ENCODE peak calls at places on chromosomes 12 and 14, in nine cellular contexts. W is cardiac muscle cell, Y is transverse colon, D is dorsolateral prefrontal cortex, B is psoas muscle, P is tibial artery, G is A549, F is HepG2, A is prostate gland. M is an unnamed sample.

GRCh38 chr14:92173668-92174067 is 51.9 kb downstream of the CPSF2 start:
- DNase-seq in W (no peak), A (no peak), B (no peak), F (no peak), Y (no peak), P (no peak), G (no peak), D (no peak), M (no peak)

GRCh38 chr12:7046383-7047143 is 14.0 kb upstream of the C1S start:
- DNase-seq in P (no peak), D (no peak), W (no peak), G (no peak), Y (no peak), F (no peak), A (no peak), B (no peak), M (no peak)

GRCh38 chr14:104358528-104359300 is 220.3 kb downstream of the KIF26A start:
- DNase-seq in W (no peak), F (no peak), B (no peak), D (no peak), G (no peak), A (no peak), P (peak; percentile 59), Y (no peak), M (no peak)

GRCh38 chr12:53102883-53103807 is at the start of gene SOAT2:
- DNase-seq in Y (no peak), B (no peak), D (no peak), W (no peak), F (peak; percentile 72), A (no peak), P (no peak), G (no peak), M (no peak)

GRCh38 chr12:40183745-40184144 is 41.1 kb upstream of the LRRK2 start:
- DNase-seq in W (no peak), P (no peak), B (no peak), G (no peak), F (no peak), Y (no peak), D (no peak), A (no peak), M (no peak)

GRCh38 chr14:35229495-35230089 is 62.6 kb upstream of the PSMA6 start:
- DNase-seq in D (no peak), A (no peak), G (peak; percentile 50), W (peak; percentile 39), Y (no peak), B (no peak), P (no peak), F (peak; percentile 49), M (no peak)

GRCh38 chr12:4147051-4147481 is 126.5 kb upstream of the CCND2 start:
- DNase-seq in A (no peak), W (no peak), P (no peak), D (no peak), F (no peak), B (no peak), G (no peak), Y (no peak), M (no peak)

GRCh38 chr12:106766393-106766826 is 8.1 kb upstream of the RIC8B start:
- DNase-seq in A (no peak), W (peak; percentile 81), G (no peak), B (no peak), F (no peak), D (no peak), P (peak; percentile 74), Y (no peak), M (no peak)

DNA sequence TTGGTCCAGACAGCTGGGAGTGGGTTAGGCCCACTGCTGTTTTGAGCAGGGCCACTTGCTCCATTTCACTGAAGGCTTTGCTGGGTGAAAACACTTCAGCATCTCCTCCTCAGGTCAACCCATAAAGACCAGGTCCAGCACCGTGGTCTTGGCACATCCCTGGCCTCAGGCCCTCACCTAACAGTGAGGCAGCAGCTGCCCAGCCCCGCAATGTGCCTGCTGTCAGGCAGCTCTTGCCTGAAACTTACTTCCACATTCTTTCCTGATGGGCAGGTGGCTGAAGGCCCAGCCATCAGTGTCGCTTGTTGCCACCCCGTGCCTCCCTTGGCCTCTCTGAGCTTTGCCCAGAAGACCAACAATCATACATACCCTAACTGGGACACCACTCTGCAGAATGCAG is 54.4 kb downstream of the ANAPC7 start:
- DNase-seq in B (no peak), P (no peak), F (no peak), Y (no peak), D (no peak), A (no peak), W (no peak), G (no peak), M (no peak)
- H3K27ac ChIP-seq in B (peak overlapping the region; percentile 20), P (no peak overlapping the region), F (no peak overlapping the region), Y (no peak overlapping the region), D (peak overlapping the region; percentile 24), A (peak overlapping the region; percentile 56), W (peak overlapping the region; percentile 27), G (no peak overlapping the region), M (no peak overlapping the region)

DNA sequence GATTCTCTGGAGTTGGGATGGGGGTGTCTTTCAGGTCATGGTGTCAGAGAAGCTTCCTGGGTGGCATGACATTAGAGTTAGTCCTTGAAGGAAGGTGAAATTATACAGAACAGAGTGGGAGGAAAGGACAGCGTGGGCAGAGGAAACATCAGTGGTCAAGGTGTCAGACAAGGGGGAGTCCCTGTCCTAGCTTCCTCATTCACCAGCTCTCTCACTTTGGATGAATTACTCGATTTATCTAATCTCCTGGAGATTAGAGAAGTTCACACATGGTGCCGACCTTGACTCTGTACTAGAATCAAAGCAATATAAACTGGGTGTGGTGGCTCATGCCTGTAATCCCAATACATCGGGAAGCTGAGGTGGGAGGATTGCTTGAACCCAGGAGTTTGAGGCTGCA is 492.9 kb downstream of the VRK1 start:
- DNase-seq in P (no peak), W (no peak), Y (no peak), A (no peak), D (no peak), G (no peak), F (no peak), B (no peak), M (no peak)
- H3K4me3 ChIP-seq in P (no peak overlapping the region), W (no peak overlapping the region), Y (no peak overlapping the region), A (no peak overlapping the region), D (no peak overlapping the region), G (no peak overlapping the region), F (no peak overlapping the region), B (no peak overlapping the region), M (no peak overlapping the region)

GRCh38 chr12:130952545-130952954 is 1.2 kb upstream of the ADGRD1 start:
- DNase-seq in P (no peak), Y (no peak), G (no peak), W (no peak), B (no peak), F (no peak), A (no peak), D (no peak), M (no peak)

GRCh38 chr12:130955238-130955816 is 1.6 kb downstream of the ADGRD1 start:
- DNase-seq in G (no peak), F (no peak), A (no peak), P (no peak), D (no peak), Y (no peak), W (no peak), B (peak; percentile 40), M (peak; percentile 44)

GRCh38 chr12:130952106-130952505 is 1.6 kb upstream of the ADGRD1 start:
- DNase-seq in G (no peak), F (no peak), B (no peak), W (no peak), D (no peak), P (no peak), A (no peak), Y (no peak), M (no peak)

GRCh38 chr12:130954544-130954831 is 781 bp downstream of the ADGRD1 start:
- DNase-seq in F (no peak), G (no peak), A (no peak), B (no peak), P (no peak), D (no peak), W (no peak), Y (no peak), M (no peak)

DNA sequence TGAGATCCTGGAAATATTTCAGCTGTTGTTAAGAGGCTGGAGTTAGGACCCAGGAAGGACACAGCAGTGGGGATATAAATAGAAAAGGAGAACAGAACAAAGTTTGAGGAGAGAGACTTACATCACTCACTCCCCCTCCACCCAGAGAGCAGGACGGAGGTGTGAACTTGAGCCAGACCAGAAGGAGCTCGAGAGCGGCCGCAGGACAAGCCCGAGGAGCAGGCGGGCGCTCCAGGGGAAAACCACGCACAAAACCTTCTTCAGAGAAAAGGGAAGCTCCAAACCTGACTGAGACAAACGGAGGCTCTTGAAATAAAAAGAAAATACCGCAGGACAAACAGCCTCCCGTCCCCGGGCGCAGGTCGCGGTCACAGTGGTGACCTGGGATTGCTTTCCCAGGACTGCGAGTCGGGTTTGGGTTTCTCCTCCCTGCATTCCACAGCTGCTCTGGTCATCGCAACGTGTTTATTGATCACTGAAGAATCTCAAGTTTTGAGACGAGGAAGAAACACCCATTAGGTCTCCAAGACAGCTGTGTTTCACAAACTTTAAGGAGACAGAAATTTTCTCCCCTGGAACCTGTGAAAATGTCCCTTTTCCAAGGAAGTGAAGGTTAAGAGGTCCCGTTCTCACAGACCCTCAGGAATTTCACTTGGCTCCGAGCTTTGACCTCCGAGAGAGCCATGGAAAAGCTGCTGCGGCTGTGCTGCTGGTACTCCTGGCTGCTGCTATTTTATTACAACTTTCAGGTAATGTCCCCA is at the start of gene ADGRD1:
- DNase-seq in W (peak; percentile 75), P (peak; percentile 81), B (peak; percentile 61), F (no peak), Y (peak; percentile 45), G (peak; percentile 26), A (no peak), D (no peak), M (peak; percentile 73)
- H3K27ac ChIP-seq in W (peak within 1 kb of the TSS; percentile 99), P (peak within 1 kb of the TSS; percentile 39), B (peak within 1 kb of the TSS; percentile 71), F (peak within 1 kb of the TSS; percentile 17), Y (peak within 1 kb of the TSS; percentile 54), G (no peak within 1 kb of the TSS), A (peak within 1 kb of the TSS; percentile 37), D (no peak within 1 kb of the TSS), M (peak within 1 kb of the TSS; percentile 62)

GRCh38 chr14:54489731-54490447 is 1.1 kb upstream of the GMFB start:
- DNase-seq in A (no peak), W (no peak), B (no peak), P (no peak), Y (no peak), G (no peak), D (no peak), F (no peak), M (no peak)
- H3K4me3 ChIP-seq in A (no peak overlapping the region), W (no peak overlapping the region), B (peak overlapping the region; percentile 99), P (peak overlapping the region; percentile 82), Y (peak overlapping the region; percentile 95), G (peak overlapping the region; percentile 84), D (peak overlapping the region; percentile 98), F (peak overlapping the region; percentile 99), M (peak overlapping the region; percentile 71)

GRCh38 chr12:8145754-8146415 is 10.9 kb upstream of the ZNF705A start:
- DNase-seq in A (no peak), F (no peak), G (no peak), W (peak; percentile 96), D (peak; percentile 44), P (peak; percentile 95), B (peak; percentile 40), Y (no peak), M (peak; percentile 14)
- H3K27ac ChIP-seq in A (no peak overlapping the region), F (no peak overlapping the region), G (no peak overlapping the region), W (no peak overlapping the region), D (no peak overlapping the region), P (peak overlapping the region; percentile 88), B (peak overlapping the region; percentile 46), Y (no peak overlapping the region), M (no peak overlapping the region)

GRCh38 chr14:52461721-52462120 is 90.6 kb downstream of the TXNDC16 start:
- DNase-seq in P (no peak), W (no peak), Y (no peak), D (no peak), F (no peak), A (no peak), B (no peak), G (no peak), M (no peak)
- H3K4me3 ChIP-seq in P (no peak overlapping the region), W (no peak overlapping the region), Y (no peak overlapping the region), D (no peak overlapping the region), F (no peak overlapping the region), A (no peak overlapping the region), B (no peak overlapping the region), G (no peak overlapping the region), M (no peak overlapping the region)